ENCODE peak calls at places on chromosomes 6 and 20, in eight cellular contexts. X, Q, C, S, I, P, U and Z are unnamed samples.

GRCh38 chr6:125123468-125124249 is 29.9 kb upstream of the TPD52L1 start:
- DNase-seq in I (no peak), C (no peak), Q (no peak), X (no peak), S (no peak), P (no peak), U (peak), Z (no peak)

GRCh38 chr6:90948540-90948939 is 361.7 kb upstream of the MAP3K7 start:
- DNase-seq in Q (no peak), X (no peak), C (no peak), P (no peak), U (no peak), I (no peak), S (no peak), Z (no peak)

GRCh38 chr6:168949876-168950499 is 303.7 kb downstream of the THBS2 start:
- DNase-seq in I (no peak), Q (no peak), C (peak), X (no peak), P (no peak), U (no peak), S (no peak), Z (no peak)

GRCh38 chr20:1225729-1226313 is at the start of gene RAD21L1:
- DNase-seq in U (peak), Q (no peak), C (peak), P (peak), S (no peak), X (peak), I (peak), Z (peak)

GRCh38 chr20:53574819-53575218 is 18.8 kb downstream of the ZNF217 start:
- DNase-seq in I (no peak), X (no peak), Q (no peak), P (no peak), U (no peak), S (peak), C (no peak), Z (no peak)

GRCh38 chr6:160400426-160400825 is 52.2 kb downstream of the SLC22A3 start:
- DNase-seq in Q (no peak), C (no peak), X (no peak), U (no peak), I (no peak), P (no peak), S (no peak), Z (no peak)

GRCh38 chr6:30685157-30685976 is 1.1 kb downstream of the PPP1R18 start:
- DNase-seq in Q (no peak), C (no peak), I (peak), S (no peak), X (no peak), P (peak), U (no peak), Z (no peak)

GRCh38 chr6:114432380-114432779 is 89.6 kb upstream of the HS3ST5 start:
- DNase-seq in P (no peak), I (peak), Q (no peak), C (no peak), X (no peak), U (no peak), S (no peak), Z (no peak)

GRCh38 chr20:54199283-54199682 is 8.6 kb upstream of the PFDN4 start:
- DNase-seq in C (no peak), S (no peak), U (no peak), X (no peak), I (no peak), Q (no peak), P (no peak), Z (no peak)

GRCh38 chr6:116047173-116047933 is 13.3 kb downstream of the FRK start:
- DNase-seq in C (peak), I (no peak), Q (no peak), X (no peak), P (no peak), S (no peak), U (no peak), Z (no peak)

GRCh38 chr6:11271228-11271627 is 38.8 kb upstream of the NEDD9 start:
- DNase-seq in Q (no peak), X (no peak), I (no peak), C (no peak), U (no peak), S (peak), P (no peak), Z (no peak)

GRCh38 chr6:30862156-30862875 is 22.0 kb upstream of the DDR1 start:
- DNase-seq in I (no peak), X (no peak), U (no peak), S (no peak), P (no peak), Q (no peak), C (no peak), Z (no peak)

GRCh38 chr6:31446481-31446880 is 43.1 kb downstream of the MICA start:
- DNase-seq in C (peak), I (no peak), U (no peak), S (no peak), X (no peak), P (no peak), Q (no peak), Z (no peak)

GRCh38 chr6:48388045-48388444 is 277.0 kb upstream of the PTCHD4 start:
- DNase-seq in C (no peak), Q (no peak), P (no peak), X (no peak), I (no peak), S (no peak), U (no peak), Z (no peak)

GRCh38 chr6:167968091-167968490 is 29.4 kb upstream of the KIF25 start:
- DNase-seq in X (no peak), Q (no peak), S (no peak), C (no peak), P (peak), I (peak), U (peak), Z (no peak)

GRCh38 chr6:7897461-7898192 is 13.0 kb downstream of the TXNDC5 start:
- DNase-seq in I (no peak), U (no peak), S (no peak), X (no peak), P (no peak), Q (no peak), C (no peak), Z (no peak)

GRCh38 chr6:42007753-42008528 is 42.4 kb upstream of the TAF8 start:
- DNase-seq in X (no peak), S (no peak), U (no peak), I (no peak), C (no peak), P (no peak), Q (no peak), Z (no peak)

GRCh38 chr6:127249619-127250018 is 17.0 kb upstream of the RNF146 start:
- DNase-seq in S (no peak), X (no peak), C (no peak), Q (no peak), P (no peak), U (no peak), I (no peak), Z (no peak)

GRCh38 chr6:39396854-39397253 is 74.4 kb upstream of the KCNK16 start:
- DNase-seq in C (no peak), S (no peak), U (no peak), I (no peak), Q (no peak), P (no peak), X (no peak), Z (no peak)

GRCh38 chr6:143896096-143896880 is 32.0 kb downstream of the ZC2HC1B start:
- DNase-seq in Q (no peak), S (no peak), I (no peak), U (no peak), C (no peak), P (no peak), X (no peak), Z (peak)

GRCh38 chr20:54092021-54092420 is 21.6 kb upstream of the BCAS1 start:
- DNase-seq in S (no peak), Q (no peak), X (no peak), P (no peak), U (no peak), I (no peak), C (no peak), Z (no peak)

GRCh38 chr6:150134280-150134920 is 8.4 kb upstream of the PPP1R14C start:
- DNase-seq in X (no peak), Q (no peak), P (no peak), I (no peak), U (no peak), C (no peak), S (no peak), Z (no peak)

GRCh38 chr20:4876731-4877130 is 124.6 kb downstream of the SLC23A2 start:
- DNase-seq in U (no peak), P (no peak), I (no peak), Q (no peak), X (no peak), C (no peak), S (no peak), Z (no peak)

GRCh38 chr6:149334682-149335160 is 17.2 kb downstream of the TAB2 start:
- DNase-seq in I (no peak), X (peak), P (peak), U (no peak), S (no peak), C (peak), Q (no peak), Z (peak)

GRCh38 chr6:169243661-169244060 is 10.0 kb downstream of the THBS2 start:
- DNase-seq in X (no peak), C (no peak), P (no peak), U (no peak), S (no peak), Q (no peak), I (no peak), Z (no peak)

GRCh38 chr6:108966855-108967755 is 118.9 kb downstream of the ARMC2 start:
- DNase-seq in U (peak), P (peak), C (peak), S (no peak), Q (no peak), I (peak), X (no peak), Z (no peak)

GRCh38 chr20:48398506-48399449 is 429.0 kb downstream of the PREX1 start:
- DNase-seq in U (no peak), X (no peak), S (no peak), I (no peak), Q (no peak), C (no peak), P (no peak), Z (no peak)

GRCh38 chr6:27867941-27868705 is 44.1 kb downstream of the OR2B2 start:
- DNase-seq in X (no peak), S (no peak), P (no peak), I (peak), U (no peak), C (peak), Q (no peak), Z (no peak)

GRCh38 chr20:1628621-1629020 is 8.8 kb upstream of the SIRPB1 start:
- DNase-seq in P (no peak), U (no peak), C (no peak), X (no peak), I (no peak), Q (no peak), S (no peak), Z (no peak)

GRCh38 chr20:12053348-12053747 is 135.7 kb downstream of the BTBD3 start:
- DNase-seq in I (no peak), C (peak), X (peak), Q (peak), P (peak), S (no peak), U (no peak), Z (peak)

GRCh38 chr6:74606488-74607135 is 599.2 kb downstream of the COL12A1 start:
- DNase-seq in I (no peak), U (no peak), C (peak), P (peak), X (peak), Q (no peak), S (no peak), Z (no peak)

GRCh38 chr20:46695888-46696287 is 6.6 kb upstream of the TP53RK start:
- DNase-seq in I (no peak), S (no peak), P (no peak), Q (no peak), C (peak), U (no peak), X (no peak), Z (no peak)

GRCh38 chr6:127317275-127318128 is 25.9 kb downstream of the ECHDC1 start:
- DNase-seq in U (no peak), C (no peak), X (no peak), S (no peak), I (no peak), Q (no peak), P (no peak), Z (no peak)

GRCh38 chr6:87982134-87982533 is 65.5 kb upstream of the SPACA1 start:
- DNase-seq in S (no peak), P (no peak), I (no peak), C (no peak), Q (no peak), X (no peak), U (no peak), Z (no peak)

GRCh38 chr6:45592991-45593390 is 215.3 kb upstream of the SUPT3H start:
- DNase-seq in X (no peak), S (no peak), C (peak), U (no peak), Q (no peak), P (no peak), I (no peak), Z (no peak)

GRCh38 chr20:4869290-4870193 is 131.8 kb downstream of the SLC23A2 start:
- DNase-seq in P (peak), Q (no peak), X (peak), I (no peak), U (no peak), S (no peak), C (peak), Z (peak)

GRCh38 chr20:34089655-34090324 is 22.3 kb downstream of the EIF2S2 start:
- DNase-seq in P (no peak), X (no peak), U (no peak), I (no peak), S (no peak), C (no peak), Q (no peak), Z (no peak)

GRCh38 chr20:58700823-58701222 is 8.2 kb downstream of the NPEPL1 start:
- DNase-seq in U (no peak), S (no peak), C (no peak), Q (no peak), I (peak), X (no peak), P (no peak), Z (no peak)

GRCh38 chr6:45448417-45449389 is 71.0 kb upstream of the SUPT3H start:
- DNase-seq in P (no peak), C (peak), U (no peak), X (no peak), S (no peak), I (no peak), Q (no peak), Z (no peak)

GRCh38 chr6:56955171-56956155 is 556 bp downstream of the BEND6 start:
- DNase-seq in Q (peak), I (peak), X (peak), C (peak), U (peak), S (no peak), P (peak), Z (peak)

GRCh38 chr6:56951049-56951816 is 3.7 kb upstream of the BEND6 start:
- DNase-seq in X (no peak), S (no peak), Q (no peak), C (no peak), P (no peak), U (no peak), I (no peak), Z (no peak)

GRCh38 chr6:56956481-56956880 is 1.6 kb downstream of the BEND6 start:
- DNase-seq in X (no peak), P (peak), U (no peak), I (no peak), C (no peak), Q (no peak), S (no peak), Z (no peak)

GRCh38 chr6:56954389-56955170 is at the start of gene BEND6:
- DNase-seq in P (peak), C (peak), U (peak), X (peak), S (no peak), Q (no peak), I (peak), Z (no peak)

GRCh38 chr6:56953597-56954388 is 1.1 kb upstream of the BEND6 start:
- DNase-seq in X (no peak), Q (no peak), P (peak), S (no peak), U (no peak), I (peak), C (no peak), Z (no peak)
- H3K27ac ChIP-seq in X (peak), Q (peak), P (no peak), S (peak), U (no peak), I (no peak), C (peak), Z (peak)

DNA sequence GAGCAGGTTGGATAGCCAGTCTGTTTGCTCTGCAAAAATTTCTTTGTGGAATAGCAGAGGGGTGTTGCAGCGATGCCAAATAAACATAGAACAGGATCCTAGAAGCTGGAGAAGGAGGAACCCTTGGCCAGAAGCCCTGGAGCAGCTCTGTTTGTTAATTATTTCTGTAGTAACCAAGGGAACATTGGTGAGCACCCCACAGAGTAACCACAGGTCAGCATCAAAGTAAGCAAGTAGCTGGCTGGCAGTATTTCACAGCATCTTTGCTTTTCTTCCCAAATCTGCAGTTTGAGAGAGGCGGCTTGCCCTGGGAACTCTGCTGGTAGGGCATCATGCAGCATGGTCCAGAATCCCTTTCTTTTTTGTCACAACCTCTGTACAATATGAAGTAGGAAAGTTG is 12.7 kb upstream of the APMAP start:
- DNase-seq in S (no peak), X (no peak), P (no peak), I (no peak), Q (no peak), C (peak), U (no peak), Z (no peak)
- H3K27ac ChIP-seq in S (no peak), X (no peak), P (no peak), I (no peak), Q (no peak), C (no peak), U (no peak), Z (no peak)

GRCh38 chr6:13267142-13267621 is 61.2 kb downstream of the TBC1D7 start:
- DNase-seq in I (no peak), P (no peak), S (no peak), U (no peak), Q (no peak), C (no peak), X (no peak), Z (no peak)
- H3K27ac ChIP-seq in I (no peak), P (no peak), S (no peak), U (no peak), Q (no peak), C (no peak), X (no peak), Z (no peak)

GRCh38 chr20:38261054-38261390 is 487 bp upstream of the KIAA1755 start:
- DNase-seq in P (no peak), Q (no peak), S (no peak), C (no peak), I (no peak), U (no peak), X (no peak), Z (no peak)
- H3K27ac ChIP-seq in P (no peak), Q (no peak), S (peak), C (peak), I (peak), U (peak), X (no peak), Z (no peak)

DNA sequence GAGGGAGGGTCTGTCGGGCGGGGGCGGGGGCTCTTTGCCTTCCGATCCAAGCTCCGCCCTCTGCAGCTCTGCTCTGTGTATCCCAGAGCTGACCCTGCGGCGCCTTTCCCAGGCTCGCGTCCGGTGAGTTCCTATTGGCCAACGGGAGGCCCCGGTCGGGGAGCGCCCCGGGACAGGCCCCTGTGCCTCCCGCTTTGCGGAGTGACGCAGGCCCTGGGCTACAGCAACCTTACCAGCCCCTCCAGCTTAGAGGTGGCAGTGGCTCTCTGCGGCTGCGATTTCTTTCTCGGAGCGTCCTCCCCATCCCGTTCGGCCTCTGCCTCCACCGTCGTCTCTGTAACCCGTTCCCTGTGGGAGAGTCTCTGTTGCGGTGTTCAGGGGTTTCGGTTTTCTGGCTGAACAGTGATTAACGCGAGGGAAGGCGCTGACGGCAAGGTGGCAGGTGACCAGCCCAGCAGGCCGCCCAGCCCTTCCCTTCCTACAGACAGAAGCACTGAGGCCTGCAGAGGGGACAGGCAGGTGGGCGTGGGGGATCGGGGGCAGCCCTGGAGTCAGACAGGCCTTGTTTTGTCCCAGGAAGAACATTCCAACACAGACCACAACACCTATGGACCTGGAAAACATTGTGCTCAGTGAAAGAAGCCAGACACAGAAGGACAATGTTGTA is 18.1 kb upstream of the CEBPB start:
- DNase-seq in P (peak), S (peak), Q (no peak), X (no peak), I (peak), C (peak), U (peak), Z (no peak)
- H3K27ac ChIP-seq in P (peak), S (peak), Q (no peak), X (peak), I (peak), C (peak), U (peak), Z (peak)

GRCh38 chr20:23629017-23629541 is 8.7 kb downstream of the CST3 start:
- DNase-seq in Q (no peak), I (peak), P (no peak), C (peak), U (no peak), X (peak), S (peak), Z (peak)
- H3K27ac ChIP-seq in Q (peak), I (no peak), P (no peak), C (no peak), U (no peak), X (no peak), S (peak), Z (peak)

GRCh38 chr20:50837532-50838321 is 42.9 kb downstream of the BCAS4 start:
- DNase-seq in X (peak), P (no peak), C (peak), S (no peak), U (no peak), Q (peak), I (no peak), Z (peak)
- H3K27ac ChIP-seq in X (peak), P (no peak), C (peak), S (peak), U (no peak), Q (peak), I (no peak), Z (peak)